ENCODE peak calls at places on chromosomes 11 and 22, in seven cellular contexts. Z, F, A, K, O, E and H are unnamed samples.

GRCh38 chr22:17818166-17818565 is 43.9 kb upstream of the BID start:
- DNase-seq in E (no peak), F (no peak), A (no peak), O (no peak), Z (no peak), K (no peak), H (no peak)

GRCh38 chr11:132111781-132112380 is 741.5 kb downstream of the NTM start:
- DNase-seq in O (peak; percentile 75), E (peak; percentile 40), K (no peak), Z (peak; percentile 92), A (no peak), F (no peak), H (no peak)

GRCh38 chr11:75450826-75451783 is 18.1 kb upstream of the KLHL35 start:
- DNase-seq in O (no peak), Z (no peak), F (peak; percentile 79), K (no peak), E (no peak), A (no peak), H (peak; percentile 65)

GRCh38 chr11:87394924-87395323 is 357.2 kb downstream of the TMEM135 start:
- DNase-seq in E (no peak), O (no peak), F (no peak), K (no peak), Z (no peak), A (no peak), H (no peak)

GRCh38 chr11:35419713-35420333 is 465 bp upstream of the SLC1A2 start:
- DNase-seq in Z (peak; percentile 29), K (no peak), E (no peak), O (no peak), A (no peak), F (no peak), H (peak; percentile 42)

GRCh38 chr11:20158597-20159257 is 1.5 kb downstream of the DBX1 start:
- DNase-seq in Z (peak; percentile 80), A (peak; percentile 59), E (peak; percentile 21), O (peak; percentile 44), F (peak; percentile 84), K (peak; percentile 85), H (peak; percentile 91)

GRCh38 chr11:67418476-67419281 is 3.2 kb downstream of the CARNS1 start:
- DNase-seq in A (no peak), K (no peak), E (no peak), O (no peak), F (no peak), Z (no peak), H (no peak)

GRCh38 chr11:64305691-64306562 is 603 bp downstream of the ESRRA start:
- DNase-seq in E (no peak), K (no peak), Z (peak; percentile 42), O (peak; percentile 51), F (peak; percentile 89), A (peak; percentile 85), H (peak; percentile 75)

GRCh38 chr11:33072465-33072864 is 33.1 kb downstream of the TCP11L1 start:
- DNase-seq in Z (no peak), F (no peak), A (no peak), K (no peak), O (no peak), E (no peak), H (no peak)

GRCh38 chr11:76163289-76163880 is 42.9 kb downstream of the WNT11 start:
- DNase-seq in E (no peak), F (no peak), Z (no peak), K (no peak), O (no peak), A (no peak), H (no peak)

GRCh38 chr11:2390091-2390870 is 10.3 kb upstream of the TSSC4 start:
- DNase-seq in Z (no peak), K (no peak), A (peak; percentile 59), F (no peak), O (no peak), E (no peak), H (no peak)

GRCh38 chr11:75338516-75339218 is 12.8 kb downstream of the ARRB1 start:
- DNase-seq in A (no peak), F (no peak), O (no peak), E (no peak), K (no peak), Z (peak; percentile 32), H (no peak)

GRCh38 chr22:46594947-46595298 is 25.3 kb upstream of the GRAMD4 start:
- DNase-seq in F (no peak), E (no peak), A (no peak), O (no peak), Z (no peak), K (no peak), H (no peak)

GRCh38 chr22:46593211-46593676 is 26.9 kb upstream of the GRAMD4 start:
- DNase-seq in K (no peak), A (no peak), E (no peak), F (no peak), Z (no peak), O (no peak), H (no peak)

GRCh38 chr22:46596032-46596441 is 24.1 kb upstream of the GRAMD4 start:
- DNase-seq in A (no peak), E (no peak), O (no peak), F (no peak), Z (no peak), K (no peak), H (no peak)

GRCh38 chr22:46595545-46595944 is 24.6 kb upstream of the GRAMD4 start:
- DNase-seq in A (no peak), E (no peak), F (no peak), K (no peak), O (no peak), Z (no peak), H (no peak)

DNA sequence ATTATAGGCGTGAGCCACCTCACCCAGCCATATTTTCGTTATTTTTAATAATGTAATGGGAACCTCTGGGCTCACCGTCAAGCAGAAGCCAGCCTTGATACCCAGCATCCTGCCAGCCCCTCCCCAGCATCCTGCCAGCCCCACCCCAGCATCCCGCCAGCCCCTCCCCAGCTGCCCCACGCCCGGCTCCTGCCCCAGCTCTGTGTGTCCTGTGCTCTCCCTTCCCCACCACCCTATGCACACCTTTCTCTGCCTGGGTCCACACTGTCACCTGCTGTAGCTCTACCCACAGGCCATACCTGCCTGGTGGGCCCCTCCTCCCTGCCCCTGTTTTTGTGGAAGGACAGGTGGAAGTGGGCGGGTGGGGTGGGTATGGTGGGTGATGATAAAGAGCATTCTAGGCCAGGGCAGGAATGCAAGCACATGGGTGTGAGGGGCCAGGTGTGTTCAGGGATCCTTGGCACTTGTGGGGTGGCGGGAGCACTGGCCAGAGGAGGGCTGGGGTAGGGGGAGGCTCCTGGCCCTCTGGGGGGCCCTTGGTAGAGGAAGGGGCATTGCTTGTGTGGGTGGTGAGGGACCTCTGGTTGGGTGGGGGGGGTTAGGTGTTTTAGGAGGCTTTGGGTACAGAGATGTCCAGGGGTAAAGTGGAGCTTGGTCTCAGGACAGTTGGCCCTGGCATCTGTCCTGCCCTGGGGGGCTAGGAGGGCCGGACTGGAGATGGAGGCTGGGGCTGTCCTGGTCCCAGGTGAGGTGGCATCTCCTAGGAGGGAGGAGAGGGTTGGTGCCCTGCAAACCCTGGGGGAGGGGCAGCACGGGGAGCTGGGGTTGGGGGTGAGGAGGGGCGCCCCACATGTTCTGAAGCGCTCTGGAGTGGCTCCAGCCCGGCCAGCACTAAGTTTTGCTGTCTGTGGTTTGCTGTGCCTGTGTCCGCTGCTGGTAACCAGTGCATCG is 25.9 kb upstream of the GRAMD4 start:
- DNase-seq in F (no peak), E (no peak), O (no peak), K (no peak), Z (no peak), A (no peak), H (no peak)
- TF ChIP-seq CTCF in F (no peak), E (no peak), O (no peak), K (no peak), Z (no peak), A (no peak), H (no peak)

GRCh38 chr22:27809700-27810365 is 8.3 kb upstream of the MN1 start:
- DNase-seq in Z (no peak), E (no peak), F (no peak), O (no peak), A (no peak), K (no peak), H (no peak)

GRCh38 chr22:27809226-27809625 is 7.7 kb upstream of the MN1 start:
- DNase-seq in E (no peak), O (no peak), Z (no peak), F (peak; percentile 52), K (no peak), A (no peak), H (no peak)

GRCh38 chr22:27808730-27809129 is 7.2 kb upstream of the MN1 start:
- DNase-seq in Z (no peak), F (no peak), O (no peak), K (no peak), A (no peak), E (no peak), H (no peak)

GRCh38 chr22:27811778-27812177 is 10.2 kb upstream of the MN1 start:
- DNase-seq in A (no peak), E (no peak), O (no peak), K (no peak), F (no peak), Z (no peak), H (no peak)

DNA sequence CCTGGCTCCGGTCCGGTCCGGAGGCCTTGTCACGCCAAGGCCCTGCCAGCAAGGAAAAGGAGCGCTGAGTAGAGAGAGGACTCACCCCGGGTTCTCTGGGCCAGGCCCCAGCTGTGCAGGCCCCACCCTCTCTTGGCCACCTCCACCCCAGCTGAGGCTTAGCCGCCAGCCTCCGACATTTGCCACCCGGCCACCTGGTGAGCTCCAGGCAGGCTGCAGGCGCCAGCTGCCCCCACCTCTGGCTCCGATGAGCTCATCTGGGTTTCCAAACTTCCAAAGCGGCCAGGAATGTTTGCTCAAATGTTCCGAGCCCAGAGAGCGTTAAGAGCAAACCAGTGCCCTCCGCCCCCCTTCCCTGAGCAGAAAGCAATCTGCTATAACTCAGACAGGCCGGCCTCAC is 9.0 kb upstream of the MN1 start:
- DNase-seq in A (no peak), E (no peak), O (no peak), K (no peak), Z (peak; percentile 69), F (no peak), H (peak; percentile 31)
- TF ChIP-seq CTCF in A (no peak), E (no peak), O (no peak), K (no peak), Z (no peak), F (no peak), H (no peak)

GRCh38 chr11:117875397-117876048 is 935 bp downstream of the FXYD6 start:
- DNase-seq in K (peak; percentile 63), E (no peak), F (no peak), Z (no peak), O (no peak), A (no peak), H (no peak)
- TF ChIP-seq CTCF in K (no peak), E (no peak), F (no peak), Z (no peak), O (no peak), A (no peak), H (no peak)

DNA sequence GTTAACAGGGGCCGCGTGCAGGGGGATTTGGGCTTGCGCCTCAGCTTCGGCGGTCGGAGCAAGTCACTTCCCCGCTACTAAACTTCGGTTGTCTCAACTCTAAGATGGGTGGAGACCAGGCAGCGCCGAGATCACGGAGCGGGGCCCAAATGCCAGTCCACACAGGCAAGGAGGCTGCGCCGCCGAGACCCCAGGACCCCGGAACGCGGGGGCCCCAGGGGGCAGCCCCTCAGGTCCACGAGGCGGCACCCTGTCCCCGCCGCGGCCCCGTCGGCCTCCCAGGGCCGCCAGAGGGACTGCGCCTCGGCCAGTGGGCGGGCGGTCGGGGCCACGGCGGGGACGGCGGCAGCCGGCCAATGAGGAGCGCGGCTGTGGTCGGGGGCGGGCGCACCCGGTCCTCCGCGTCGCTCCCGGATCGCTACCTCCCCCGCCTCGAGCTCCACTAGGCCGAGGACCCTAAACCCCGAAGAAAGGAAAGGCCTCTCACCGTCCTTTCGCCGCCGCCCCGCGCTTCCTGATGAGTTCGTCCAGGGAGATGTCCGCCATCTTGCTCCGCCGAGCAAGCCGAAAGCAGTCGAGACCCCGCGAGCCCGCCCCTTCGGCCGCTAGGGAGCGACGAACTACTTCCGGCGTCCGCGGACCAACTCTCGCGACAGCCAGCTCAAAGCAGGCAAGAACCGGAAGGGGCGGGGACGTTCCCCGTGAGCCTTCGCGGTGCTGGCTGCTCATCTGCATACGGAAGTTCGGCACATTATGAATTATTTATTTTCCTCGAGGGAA is at the start of gene POLDIP3:
- DNase-seq in Z (peak; percentile 99), K (peak; percentile 100), O (peak; percentile 95), E (peak; percentile 94), A (peak; percentile 99), F (peak; percentile 98), H (peak; percentile 99)
- TF ChIP-seq CTCF in Z (peak; percentile 24), K (no peak), O (peak; percentile 33), E (peak; percentile 26), A (peak; percentile 35), F (no peak), H (no peak)